ENCODE peak calls at places on chromosomes 1 and 21, in ten cellular contexts. One of them, this sample, is unnamed.

GRCh38 chr1:24874611-24875225 is 55.4 kb downstream of the RUNX3 start:
- DNase-seq in H4: no peak
- DNase-seq in heart right ventricle: no peak
- DNase-seq in NCI-H774: no peak
- DNase-seq in HS-5: no peak
- DNase-seq in neural progenitor cell: peak
- DNase-seq in NCI-H345: no peak
- DNase-seq in stimulated activated CD4-positive, alpha-beta T cell treated with anti-CD3 and anti-CD28 coated beads, TNF-alpha, amount 100 ng/mL, for 48 hours: no peak
- DNase-seq in KBM-7: no peak
- DNase-seq in skeletal muscle cell: no peak
- DNase-seq in this sample: no peak

GRCh38 chr1:229690662-229691061 is 64.6 kb downstream of the URB2 start:
- DNase-seq in H4: no peak
- DNase-seq in heart right ventricle: no peak
- DNase-seq in NCI-H774: no peak
- DNase-seq in HS-5: no peak
- DNase-seq in neural progenitor cell: no peak
- DNase-seq in NCI-H345: no peak
- DNase-seq in stimulated activated CD4-positive, alpha-beta T cell treated with anti-CD3 and anti-CD28 coated beads, TNF-alpha, amount 100 ng/mL, for 48 hours: no peak
- DNase-seq in KBM-7: no peak
- DNase-seq in skeletal muscle cell: no peak
- DNase-seq in this sample: no peak

GRCh38 chr1:62386351-62387121 is 50.3 kb upstream of the USP1 start:
- DNase-seq in H4: peak
- DNase-seq in heart right ventricle: no peak
- DNase-seq in NCI-H774: no peak
- DNase-seq in HS-5: no peak
- DNase-seq in neural progenitor cell: no peak
- DNase-seq in NCI-H345: no peak
- DNase-seq in stimulated activated CD4-positive, alpha-beta T cell treated with anti-CD3 and anti-CD28 coated beads, TNF-alpha, amount 100 ng/mL, for 48 hours: no peak
- DNase-seq in KBM-7: no peak
- DNase-seq in skeletal muscle cell: no peak
- DNase-seq in this sample: no peak

GRCh38 chr1:243501002-243501401 is 245.2 kb downstream of the SDCCAG8 start:
- DNase-seq in H4: no peak
- DNase-seq in heart right ventricle: no peak
- DNase-seq in NCI-H774: no peak
- DNase-seq in HS-5: no peak
- DNase-seq in neural progenitor cell: no peak
- DNase-seq in NCI-H345: no peak
- DNase-seq in stimulated activated CD4-positive, alpha-beta T cell treated with anti-CD3 and anti-CD28 coated beads, TNF-alpha, amount 100 ng/mL, for 48 hours: no peak
- DNase-seq in KBM-7: no peak
- DNase-seq in skeletal muscle cell: peak
- DNase-seq in this sample: no peak

GRCh38 chr1:23422313-23422877 is 2.2 kb downstream of the TCEA3 start:
- DNase-seq in H4: peak
- DNase-seq in heart right ventricle: peak
- DNase-seq in NCI-H774: no peak
- DNase-seq in HS-5: no peak
- DNase-seq in neural progenitor cell: no peak
- DNase-seq in NCI-H345: no peak
- DNase-seq in stimulated activated CD4-positive, alpha-beta T cell treated with anti-CD3 and anti-CD28 coated beads, TNF-alpha, amount 100 ng/mL, for 48 hours: no peak
- DNase-seq in KBM-7: peak
- DNase-seq in skeletal muscle cell: peak
- DNase-seq in this sample: no peak

GRCh38 chr21:46154155-46154954 is 1.0 kb downstream of the FTCD start:
- DNase-seq in H4: no peak
- DNase-seq in heart right ventricle: no peak
- DNase-seq in NCI-H774: no peak
- DNase-seq in HS-5: no peak
- DNase-seq in neural progenitor cell: no peak
- DNase-seq in NCI-H345: no peak
- DNase-seq in stimulated activated CD4-positive, alpha-beta T cell treated with anti-CD3 and anti-CD28 coated beads, TNF-alpha, amount 100 ng/mL, for 48 hours: no peak
- DNase-seq in KBM-7: no peak
- DNase-seq in skeletal muscle cell: no peak
- DNase-seq in this sample: no peak

GRCh38 chr1:178010674-178011073 is 40.8 kb upstream of the SEC16B start:
- DNase-seq in H4: no peak
- DNase-seq in heart right ventricle: no peak
- DNase-seq in NCI-H774: no peak
- DNase-seq in HS-5: no peak
- DNase-seq in neural progenitor cell: no peak
- DNase-seq in NCI-H345: no peak
- DNase-seq in stimulated activated CD4-positive, alpha-beta T cell treated with anti-CD3 and anti-CD28 coated beads, TNF-alpha, amount 100 ng/mL, for 48 hours: no peak
- DNase-seq in KBM-7: no peak
- DNase-seq in skeletal muscle cell: no peak
- DNase-seq in this sample: no peak

GRCh38 chr1:154427173-154428139 is 22.3 kb downstream of the IL6R start:
- DNase-seq in H4: no peak
- DNase-seq in heart right ventricle: peak
- DNase-seq in NCI-H774: no peak
- DNase-seq in HS-5: no peak
- DNase-seq in neural progenitor cell: no peak
- DNase-seq in NCI-H345: no peak
- DNase-seq in stimulated activated CD4-positive, alpha-beta T cell treated with anti-CD3 and anti-CD28 coated beads, TNF-alpha, amount 100 ng/mL, for 48 hours: no peak
- DNase-seq in KBM-7: no peak
- DNase-seq in skeletal muscle cell: peak
- DNase-seq in this sample: no peak

GRCh38 chr1:214569357-214570004 is 18.1 kb upstream of the PTPN14 start:
- DNase-seq in H4: no peak
- DNase-seq in heart right ventricle: no peak
- DNase-seq in NCI-H774: no peak
- DNase-seq in HS-5: no peak
- DNase-seq in neural progenitor cell: no peak
- DNase-seq in NCI-H345: no peak
- DNase-seq in stimulated activated CD4-positive, alpha-beta T cell treated with anti-CD3 and anti-CD28 coated beads, TNF-alpha, amount 100 ng/mL, for 48 hours: no peak
- DNase-seq in KBM-7: no peak
- DNase-seq in skeletal muscle cell: no peak
- DNase-seq in this sample: no peak

GRCh38 chr1:44333373-44333772 is 21.7 kb downstream of the ERI3 start:
- DNase-seq in H4: no peak
- DNase-seq in heart right ventricle: no peak
- DNase-seq in NCI-H774: no peak
- DNase-seq in HS-5: no peak
- DNase-seq in neural progenitor cell: no peak
- DNase-seq in NCI-H345: no peak
- DNase-seq in stimulated activated CD4-positive, alpha-beta T cell treated with anti-CD3 and anti-CD28 coated beads, TNF-alpha, amount 100 ng/mL, for 48 hours: no peak
- DNase-seq in KBM-7: no peak
- DNase-seq in skeletal muscle cell: no peak
- DNase-seq in this sample: no peak

GRCh38 chr1:73860421-73860950 is 337.5 kb downstream of the LRRIQ3 start:
- DNase-seq in H4: no peak
- DNase-seq in heart right ventricle: no peak
- DNase-seq in NCI-H774: no peak
- DNase-seq in HS-5: no peak
- DNase-seq in neural progenitor cell: no peak
- DNase-seq in NCI-H345: no peak
- DNase-seq in stimulated activated CD4-positive, alpha-beta T cell treated with anti-CD3 and anti-CD28 coated beads, TNF-alpha, amount 100 ng/mL, for 48 hours: no peak
- DNase-seq in KBM-7: no peak
- DNase-seq in skeletal muscle cell: no peak
- DNase-seq in this sample: no peak

GRCh38 chr1:34013958-34014737 is 150.3 kb downstream of the HMGB4 start:
- DNase-seq in H4: no peak
- DNase-seq in heart right ventricle: peak
- DNase-seq in NCI-H774: no peak
- DNase-seq in HS-5: no peak
- DNase-seq in neural progenitor cell: peak
- DNase-seq in NCI-H345: no peak
- DNase-seq in stimulated activated CD4-positive, alpha-beta T cell treated with anti-CD3 and anti-CD28 coated beads, TNF-alpha, amount 100 ng/mL, for 48 hours: no peak
- DNase-seq in KBM-7: peak
- DNase-seq in skeletal muscle cell: no peak
- DNase-seq in this sample: peak

GRCh38 chr1:179794669-179795068 is 51.6 kb downstream of the FAM163A start:
- DNase-seq in H4: peak
- DNase-seq in heart right ventricle: no peak
- DNase-seq in NCI-H774: no peak
- DNase-seq in HS-5: no peak
- DNase-seq in neural progenitor cell: no peak
- DNase-seq in NCI-H345: no peak
- DNase-seq in stimulated activated CD4-positive, alpha-beta T cell treated with anti-CD3 and anti-CD28 coated beads, TNF-alpha, amount 100 ng/mL, for 48 hours: no peak
- DNase-seq in KBM-7: peak
- DNase-seq in skeletal muscle cell: no peak
- DNase-seq in this sample: no peak